ENCODE peak calls at places on chromosomes 12 and 14, in five cellular contexts. B, L, S, Q and E are unnamed samples.

GRCh38 chr12:124147579-124147978 is 147.3 kb upstream of the RFLNA start:
- DNase-seq in B (no peak), L (no peak), S (no peak), Q (no peak), E (no peak)

GRCh38 chr12:29155079-29155478 is 6.0 kb downstream of the FAR2 start:
- DNase-seq in B (no peak), L (no peak), S (no peak), Q (no peak), E (no peak)

GRCh38 chr12:131430158-131430772 is 280.6 kb upstream of the SFSWAP start:
- DNase-seq in B (no peak), L (no peak), S (no peak), Q (no peak), E (no peak)

GRCh38 chr14:96727490-96727889 is 69.7 kb upstream of the VRK1 start:
- DNase-seq in B (no peak), L (no peak), S (no peak), Q (no peak), E (no peak)

GRCh38 chr12:116376354-116377193 is 99.1 kb upstream of the MED13L start:
- DNase-seq in B (no peak), L (no peak), S (no peak), Q (no peak), E (no peak)

GRCh38 chr14:104855532-104856090 is 9.5 kb upstream of the CEP170B start:
- DNase-seq in B (no peak), L (no peak), S (no peak), Q (no peak), E (no peak)

GRCh38 chr12:51864701-51865469 is 16.4 kb upstream of the FIGNL2 start:
- DNase-seq in B (no peak), L (no peak), S (no peak), Q (no peak), E (no peak)

GRCh38 chr14:74660167-74660566 is 48.1 kb upstream of the LTBP2 start:
- DNase-seq in B (no peak), L (no peak), S (no peak), Q (no peak), E (no peak)

GRCh38 chr12:10826258-10826657 is at the start of gene TAS2R10:
- DNase-seq in B (no peak), L (no peak), S (no peak), Q (no peak), E (no peak)

GRCh38 chr12:8914716-8915526 is 612 bp downstream of the PHC1 start:
- DNase-seq in B (peak; percentile 56), L (peak; percentile 58), S (no peak), Q (peak; percentile 5), E (peak; percentile 25)

GRCh38 chr14:89493877-89494634 is 77.0 kb upstream of the FOXN3 start:
- DNase-seq in B (no peak), L (no peak), S (no peak), Q (no peak), E (no peak)

GRCh38 chr12:50620050-50620974 is 115.5 kb downstream of the DIP2B start:
- DNase-seq in B (no peak), L (no peak), S (no peak), Q (no peak), E (no peak)

GRCh38 chr14:52020866-52021717 is 31.7 kb downstream of the RTRAF start:
- DNase-seq in B (no peak), L (no peak), S (no peak), Q (no peak), E (no peak)